ENCODE peak calls at places on chromosomes 7 and 10, in five cellular contexts. Y is GM12891, K is GM12892, T is K562, N is H1. S is an unnamed sample.

GRCh38 chr7:2094454-2095039 is 138.2 kb downstream of the MAD1L1 start:
- DNase-seq in Y (no peak), K (no peak), T (no peak), N (no peak), S (no peak)

GRCh38 chr7:105808703-105809590 is 67.5 kb downstream of the ATXN7L1 start:
- DNase-seq in Y (peak), K (peak), T (no peak), N (no peak), S (no peak)

GRCh38 chr10:31146496-31147219 is 115.0 kb upstream of the ZNF438 start:
- DNase-seq in Y (no peak), K (no peak), T (no peak), N (no peak), S (no peak)

GRCh38 chr7:1950623-1951523 is 280.8 kb downstream of the ELFN1 start:
- DNase-seq in Y (no peak), K (no peak), T (peak), N (no peak), S (no peak)

GRCh38 chr10:75403144-75404022 is 1.8 kb upstream of the ZNF503 start:
- DNase-seq in Y (no peak), K (no peak), T (no peak), N (no peak), S (peak)

GRCh38 chr7:132751282-132751647 is 175.0 kb upstream of the PLXNA4 start:
- DNase-seq in Y (no peak), K (no peak), T (no peak), N (no peak), S (no peak)

GRCh38 chr7:15561840-15562239 is at the start of gene AGMO:
- DNase-seq in Y (no peak), K (no peak), T (no peak), N (no peak), S (peak)

GRCh38 chr7:4833176-4833575 is 28.7 kb downstream of the PAPOLB start:
- DNase-seq in Y (no peak), K (no peak), T (no peak), N (no peak), S (no peak)

GRCh38 chr10:123929791-123930190 is 38.2 kb upstream of the CPXM2 start:
- DNase-seq in Y (no peak), K (no peak), T (no peak), N (no peak), S (no peak)

GRCh38 chr10:93072713-93073538 is 767 bp upstream of the CYP26A1 start:
- DNase-seq in Y (no peak), K (no peak), T (no peak), N (no peak), S (no peak)

GRCh38 chr7:137970263-137970975 is 31.5 kb downstream of the CREB3L2 start:
- DNase-seq in Y (no peak), K (no peak), T (no peak), N (no peak), S (no peak)

GRCh38 chr7:754531-755420 is 27.7 kb upstream of the PRKAR1B start:
- DNase-seq in Y (no peak), K (no peak), T (no peak), N (no peak), S (no peak)

GRCh38 chr7:99824091-99824490 is 3.7 kb upstream of the CYP3A43 start:
- DNase-seq in Y (no peak), K (no peak), T (no peak), N (no peak), S (no peak)

GRCh38 chr10:58027431-58027830 is 240.3 kb downstream of the IPMK start:
- DNase-seq in Y (no peak), K (no peak), T (no peak), N (no peak), S (no peak)

GRCh38 chr10:89836840-89837172 is 135.4 kb downstream of the KIF20B start:
- DNase-seq in Y (no peak), K (no peak), T (no peak), N (no peak), S (no peak)

GRCh38 chr10:132311338-132311939 is 3.7 kb upstream of the STK32C start:
- DNase-seq in Y (no peak), K (no peak), T (peak), N (no peak), S (peak)

GRCh38 chr7:138169441-138169851 is 93.2 kb downstream of the AKR1D1 start:
- DNase-seq in Y (no peak), K (no peak), T (no peak), N (peak), S (no peak)

GRCh38 chr7:159047536-159047935 is 97.1 kb downstream of the VIPR2 start:
- DNase-seq in Y (no peak), K (no peak), T (no peak), N (no peak), S (no peak)

GRCh38 chr10:126902157-126902556 is 3.1 kb upstream of the DOCK1 start:
- DNase-seq in Y (no peak), K (no peak), T (no peak), N (no peak), S (peak)

GRCh38 chr10:69403519-69403918 is 13.2 kb downstream of the TACR2 start:
- DNase-seq in Y (no peak), K (no peak), T (no peak), N (no peak), S (no peak)

GRCh38 chr7:22657479-22657878 is 69.5 kb upstream of the IL6 start:
- DNase-seq in Y (no peak), K (no peak), T (no peak), N (no peak), S (no peak)

GRCh38 chr7:41481353-41481752 is 221.5 kb downstream of the INHBA start:
- DNase-seq in Y (no peak), K (no peak), T (no peak), N (no peak), S (no peak)

GRCh38 chr7:76267835-76268183 is 34.7 kb upstream of the HSPB1 start:
- DNase-seq in Y (no peak), K (no peak), T (no peak), N (no peak), S (no peak)

GRCh38 chr10:44395902-44396670 is 11.2 kb upstream of the CXCL12 start:
- DNase-seq in Y (no peak), K (no peak), T (no peak), N (no peak), S (no peak)

GRCh38 chr10:29734980-29735627 is 100.3 kb upstream of the SVIL start:
- DNase-seq in Y (peak), K (peak), T (no peak), N (no peak), S (no peak)

GRCh38 chr10:122878799-122879338 is 512 bp downstream of the FAM24B start:
- DNase-seq in Y (no peak), K (no peak), T (no peak), N (no peak), S (peak)

GRCh38 chr10:37488792-37489657 is 363.6 kb downstream of the ANKRD30A start:
- DNase-seq in Y (no peak), K (no peak), T (no peak), N (no peak), S (peak)

GRCh38 chr10:13904053-13904452 is 317.3 kb downstream of the PRPF18 start:
- DNase-seq in Y (no peak), K (no peak), T (no peak), N (no peak), S (no peak)

GRCh38 chr10:132508497-132509443 is 28.8 kb upstream of the INPP5A start:
- DNase-seq in Y (peak), K (no peak), T (no peak), N (no peak), S (no peak)

DNA sequence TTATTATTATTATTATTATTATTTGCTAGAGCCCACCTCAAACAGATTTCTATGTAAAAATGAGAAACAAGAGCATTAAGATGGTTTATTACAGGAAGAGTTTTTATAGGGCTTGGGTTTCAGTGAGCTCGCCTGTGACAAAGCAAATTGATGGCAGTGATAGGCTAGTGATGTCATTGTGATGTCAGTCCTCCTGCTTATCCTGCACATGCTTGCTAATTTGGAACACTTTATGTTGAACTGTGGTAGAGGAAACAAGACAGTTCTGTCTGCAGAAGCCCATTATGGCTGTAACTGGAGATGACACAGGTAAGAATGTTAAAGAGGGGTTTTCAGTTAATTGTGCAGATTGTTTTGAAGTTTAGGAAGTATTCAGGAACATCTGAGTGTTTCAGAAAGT is 68.3 kb downstream of the CREM start:
- DNase-seq in Y (no peak), K (no peak), T (peak), N (no peak), S (no peak)
- TF ChIP-seq TAF1 in Y (no peak), K (no peak), T (no peak), N (no peak), S (no peak)

DNA sequence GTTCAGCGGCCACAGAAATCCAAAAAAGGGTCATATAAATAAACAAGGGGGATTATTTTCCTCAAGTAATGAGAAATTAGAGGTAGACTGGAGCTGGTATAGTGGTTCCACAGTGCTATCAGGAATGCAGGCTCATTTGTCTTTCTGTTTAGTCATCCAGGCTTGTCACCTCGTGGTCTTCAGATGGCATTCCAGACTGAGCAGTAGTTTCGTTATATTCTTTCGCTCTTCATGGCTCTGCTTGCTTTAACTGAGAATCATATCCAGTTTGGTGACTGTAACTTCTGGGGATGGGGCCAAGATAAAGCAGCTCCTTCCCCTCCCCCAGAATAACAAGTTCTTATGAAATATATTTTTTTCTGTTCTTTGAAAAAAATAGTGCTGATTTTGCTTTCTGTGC is 9.5 kb downstream of the ANKIB1 start:
- DNase-seq in Y (no peak), K (no peak), T (no peak), N (no peak), S (no peak)
- TF ChIP-seq TAF1 in Y (no peak), K (no peak), T (no peak), N (no peak), S (no peak)

GRCh38 chr7:121398246-121398645 is 2.1 kb upstream of the FAM3C start:
- DNase-seq in Y (no peak), K (no peak), T (no peak), N (no peak), S (peak)

GRCh38 chr7:121397346-121397745 is 1.2 kb upstream of the FAM3C start:
- DNase-seq in Y (no peak), K (no peak), T (no peak), N (no peak), S (no peak)

GRCh38 chr7:121397832-121398231 is 1.7 kb upstream of the FAM3C start:
- DNase-seq in Y (no peak), K (no peak), T (no peak), N (no peak), S (no peak)

GRCh38 chr7:121404348-121404747 is 8.2 kb upstream of the FAM3C start:
- DNase-seq in Y (no peak), K (no peak), T (no peak), N (no peak), S (no peak)

DNA sequence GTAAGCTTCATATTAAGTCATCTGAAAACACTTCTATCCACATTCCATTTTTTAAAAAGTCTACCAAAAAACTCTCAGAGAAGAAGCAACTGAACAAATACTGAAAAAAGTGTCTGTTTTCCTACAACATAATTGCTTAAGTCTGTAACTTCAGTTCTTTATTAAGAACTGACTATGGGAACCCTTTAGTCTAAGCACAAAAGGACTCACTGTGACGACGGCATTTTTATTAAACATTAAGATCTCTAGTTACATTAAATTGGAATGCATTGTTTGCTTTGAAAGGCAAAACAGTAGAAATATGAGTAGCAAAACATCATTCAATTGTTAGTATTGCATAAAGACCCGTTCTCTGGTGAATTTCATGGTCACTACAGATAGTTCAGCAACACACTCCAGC is 5.8 kb upstream of the FAM3C start:
- DNase-seq in Y (no peak), K (no peak), T (no peak), N (no peak), S (no peak)
- TF ChIP-seq TAF1 in Y (no peak), K (no peak), T (no peak), N (no peak), S (no peak)

GRCh38 chr7:108609643-108610042 is 40.0 kb downstream of the DNAJB9 start:
- DNase-seq in Y (no peak), K (no peak), T (no peak), N (no peak), S (no peak)
- TF ChIP-seq TAF1 in Y (no peak), K (no peak), T (no peak), N (no peak), S (no peak)

GRCh38 chr7:27520828-27521790 is 141.6 kb downstream of the HIBADH start:
- DNase-seq in Y (no peak), K (no peak), T (no peak), N (no peak), S (no peak)
- TF ChIP-seq TAF1 in Y (no peak), K (no peak), T (no peak), N (no peak), S (no peak)

DNA sequence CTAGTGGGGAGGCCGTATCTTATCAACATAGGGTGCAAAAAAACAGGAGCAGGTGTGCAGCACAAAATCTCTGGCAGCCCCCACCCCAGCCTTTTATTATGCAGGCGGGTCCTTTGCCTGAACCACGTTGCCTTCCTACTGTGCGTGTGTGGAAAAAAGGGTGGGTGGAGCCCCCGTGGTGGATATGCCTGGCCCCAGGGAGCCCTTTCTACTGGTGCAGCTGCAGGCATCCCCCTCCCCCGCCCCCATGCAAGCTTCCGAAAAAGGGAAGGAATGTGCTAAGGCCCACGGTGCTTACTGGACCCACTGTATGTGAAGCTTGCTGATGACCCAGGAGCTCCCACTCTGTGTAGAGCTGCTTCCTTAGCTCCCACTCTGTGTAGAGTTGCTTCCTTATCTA is 175.8 kb downstream of the USP6NL start:
- DNase-seq in Y (no peak), K (no peak), T (no peak), N (no peak), S (no peak)
- TF ChIP-seq TAF1 in Y (no peak), K (no peak), T (no peak), N (no peak), S (no peak)